ENCODE peak calls at places on chromosomes 6 and 20, in eight cellular contexts. One of them, this sample, is unnamed.
A peak's percentile ranks its signal among the peaks of the same experiment; 100 is the strongest.

GRCh38 chr6:39266375-39266774 is 37.1 kb upstream of the KCNK5 start:
- DNase-seq in cardiac muscle cell: no peak
- DNase-seq in heart right ventricle: no peak
- DNase-seq in brain microvascular endothelial cell: no peak
- DNase-seq in CD8-positive, alpha-beta T cell: no peak
- DNase-seq in CD4-positive, CD25-positive, alpha-beta regulatory T cell: no peak
- DNase-seq in psoas muscle: no peak
- DNase-seq in transverse colon: peak; percentile 44
- DNase-seq in this sample: no peak

GRCh38 chr6:162706236-162706635 is 21.3 kb downstream of the PRKN start:
- DNase-seq in brain microvascular endothelial cell: no peak
- DNase-seq in heart right ventricle: peak; percentile 87
- DNase-seq in CD4-positive, CD25-positive, alpha-beta regulatory T cell: no peak
- DNase-seq in cardiac muscle cell: peak; percentile 18
- DNase-seq in psoas muscle: peak; percentile 76
- DNase-seq in CD8-positive, alpha-beta T cell: no peak
- DNase-seq in transverse colon: peak; percentile 27
- DNase-seq in this sample: no peak

GRCh38 chr6:79872303-79872702 is 75.0 kb downstream of the ELOVL4 start:
- DNase-seq in heart right ventricle: no peak
- DNase-seq in psoas muscle: no peak
- DNase-seq in brain microvascular endothelial cell: no peak
- DNase-seq in transverse colon: no peak
- DNase-seq in CD4-positive, CD25-positive, alpha-beta regulatory T cell: no peak
- DNase-seq in CD8-positive, alpha-beta T cell: no peak
- DNase-seq in cardiac muscle cell: no peak
- DNase-seq in this sample: no peak

GRCh38 chr6:125844989-125845388 is 54.2 kb downstream of the NCOA7 start:
- DNase-seq in CD4-positive, CD25-positive, alpha-beta regulatory T cell: no peak
- DNase-seq in transverse colon: no peak
- DNase-seq in brain microvascular endothelial cell: no peak
- DNase-seq in cardiac muscle cell: no peak
- DNase-seq in heart right ventricle: peak; percentile 65
- DNase-seq in CD8-positive, alpha-beta T cell: no peak
- DNase-seq in psoas muscle: no peak
- DNase-seq in this sample: no peak

GRCh38 chr6:32432050-32432450 is 7.6 kb upstream of the HLA-DRA start:
- DNase-seq in psoas muscle: no peak
- DNase-seq in cardiac muscle cell: peak; percentile 20
- DNase-seq in CD8-positive, alpha-beta T cell: no peak
- DNase-seq in heart right ventricle: no peak
- DNase-seq in CD4-positive, CD25-positive, alpha-beta regulatory T cell: peak; percentile 46
- DNase-seq in brain microvascular endothelial cell: no peak
- DNase-seq in transverse colon: no peak
- DNase-seq in this sample: no peak

GRCh38 chr20:55693646-55694045 is 311.7 kb downstream of the CBLN4 start:
- DNase-seq in heart right ventricle: no peak
- DNase-seq in CD4-positive, CD25-positive, alpha-beta regulatory T cell: no peak
- DNase-seq in CD8-positive, alpha-beta T cell: no peak
- DNase-seq in transverse colon: no peak
- DNase-seq in cardiac muscle cell: no peak
- DNase-seq in psoas muscle: no peak
- DNase-seq in brain microvascular endothelial cell: no peak
- DNase-seq in this sample: no peak

GRCh38 chr20:40757087-40757486 is 68.1 kb upstream of the MAFB start:
- DNase-seq in brain microvascular endothelial cell: peak; percentile 4
- DNase-seq in CD4-positive, CD25-positive, alpha-beta regulatory T cell: no peak
- DNase-seq in cardiac muscle cell: no peak
- DNase-seq in psoas muscle: no peak
- DNase-seq in transverse colon: no peak
- DNase-seq in heart right ventricle: no peak
- DNase-seq in CD8-positive, alpha-beta T cell: no peak
- DNase-seq in this sample: no peak

GRCh38 chr20:57959018-57959417 is 249.2 kb upstream of the PMEPA1 start:
- DNase-seq in CD4-positive, CD25-positive, alpha-beta regulatory T cell: no peak
- DNase-seq in heart right ventricle: no peak
- DNase-seq in brain microvascular endothelial cell: no peak
- DNase-seq in psoas muscle: peak; percentile 40
- DNase-seq in transverse colon: no peak
- DNase-seq in cardiac muscle cell: no peak
- DNase-seq in CD8-positive, alpha-beta T cell: no peak
- DNase-seq in this sample: no peak

GRCh38 chr20:63164681-63165537 is 51.0 kb downstream of the YTHDF1 start:
- DNase-seq in heart right ventricle: no peak
- DNase-seq in brain microvascular endothelial cell: no peak
- DNase-seq in CD4-positive, CD25-positive, alpha-beta regulatory T cell: no peak
- DNase-seq in psoas muscle: peak; percentile 39
- DNase-seq in transverse colon: no peak
- DNase-seq in CD8-positive, alpha-beta T cell: no peak
- DNase-seq in cardiac muscle cell: no peak
- DNase-seq in this sample: no peak

GRCh38 chr20:62459488-62459887 is 16.3 kb downstream of the GATA5 start:
- DNase-seq in brain microvascular endothelial cell: no peak
- DNase-seq in cardiac muscle cell: no peak
- DNase-seq in heart right ventricle: no peak
- DNase-seq in psoas muscle: no peak
- DNase-seq in CD8-positive, alpha-beta T cell: no peak
- DNase-seq in transverse colon: no peak
- DNase-seq in CD4-positive, CD25-positive, alpha-beta regulatory T cell: no peak
- DNase-seq in this sample: no peak

GRCh38 chr20:43737925-43738324 is 11.1 kb upstream of the GTSF1L start:
- DNase-seq in CD4-positive, CD25-positive, alpha-beta regulatory T cell: no peak
- DNase-seq in transverse colon: no peak
- DNase-seq in cardiac muscle cell: no peak
- DNase-seq in heart right ventricle: no peak
- DNase-seq in psoas muscle: no peak
- DNase-seq in CD8-positive, alpha-beta T cell: no peak
- DNase-seq in brain microvascular endothelial cell: no peak
- DNase-seq in this sample: no peak

GRCh38 chr6:107843400-107843799 is 19.3 kb upstream of the SCML4 start:
- DNase-seq in brain microvascular endothelial cell: no peak
- DNase-seq in CD4-positive, CD25-positive, alpha-beta regulatory T cell: no peak
- DNase-seq in psoas muscle: no peak
- DNase-seq in CD8-positive, alpha-beta T cell: no peak
- DNase-seq in heart right ventricle: no peak
- DNase-seq in transverse colon: no peak
- DNase-seq in cardiac muscle cell: no peak
- DNase-seq in this sample: no peak

GRCh38 chr6:170028629-170029345 is 262.1 kb downstream of the DLL1 start:
- DNase-seq in CD8-positive, alpha-beta T cell: no peak
- DNase-seq in heart right ventricle: no peak
- DNase-seq in CD4-positive, CD25-positive, alpha-beta regulatory T cell: no peak
- DNase-seq in brain microvascular endothelial cell: no peak
- DNase-seq in transverse colon: no peak
- DNase-seq in psoas muscle: no peak
- DNase-seq in cardiac muscle cell: no peak
- DNase-seq in this sample: peak; percentile 60

GRCh38 chr20:49685809-49686208 is 27.9 kb downstream of the B4GALT5 start:
- DNase-seq in CD4-positive, CD25-positive, alpha-beta regulatory T cell: no peak
- DNase-seq in heart right ventricle: no peak
- DNase-seq in psoas muscle: no peak
- DNase-seq in transverse colon: no peak
- DNase-seq in cardiac muscle cell: no peak
- DNase-seq in brain microvascular endothelial cell: no peak
- DNase-seq in CD8-positive, alpha-beta T cell: no peak
- DNase-seq in this sample: no peak

GRCh38 chr6:112274774-112275173 is 20.4 kb upstream of the LAMA4 start:
- DNase-seq in brain microvascular endothelial cell: no peak
- DNase-seq in CD8-positive, alpha-beta T cell: no peak
- DNase-seq in CD4-positive, CD25-positive, alpha-beta regulatory T cell: no peak
- DNase-seq in transverse colon: no peak
- DNase-seq in cardiac muscle cell: no peak
- DNase-seq in psoas muscle: no peak
- DNase-seq in heart right ventricle: no peak
- DNase-seq in this sample: no peak

GRCh38 chr6:162952343-162952871 is 224.6 kb downstream of the PACRG start:
- DNase-seq in CD4-positive, CD25-positive, alpha-beta regulatory T cell: no peak
- DNase-seq in brain microvascular endothelial cell: no peak
- DNase-seq in heart right ventricle: no peak
- DNase-seq in cardiac muscle cell: no peak
- DNase-seq in transverse colon: no peak
- DNase-seq in CD8-positive, alpha-beta T cell: no peak
- DNase-seq in psoas muscle: no peak
- DNase-seq in this sample: no peak

GRCh38 chr6:36216559-36216958 is 20.0 kb downstream of the BRPF3 start:
- DNase-seq in heart right ventricle: no peak
- DNase-seq in cardiac muscle cell: no peak
- DNase-seq in brain microvascular endothelial cell: peak; percentile 45
- DNase-seq in psoas muscle: no peak
- DNase-seq in CD8-positive, alpha-beta T cell: no peak
- DNase-seq in CD4-positive, CD25-positive, alpha-beta regulatory T cell: no peak
- DNase-seq in transverse colon: peak; percentile 56
- DNase-seq in this sample: no peak

GRCh38 chr20:48523191-48523757 is 304.5 kb downstream of the PREX1 start:
- DNase-seq in CD8-positive, alpha-beta T cell: no peak
- DNase-seq in transverse colon: no peak
- DNase-seq in heart right ventricle: peak; percentile 35
- DNase-seq in CD4-positive, CD25-positive, alpha-beta regulatory T cell: no peak
- DNase-seq in cardiac muscle cell: peak; percentile 95
- DNase-seq in brain microvascular endothelial cell: peak; percentile 57
- DNase-seq in psoas muscle: no peak
- DNase-seq in this sample: no peak

DNA sequence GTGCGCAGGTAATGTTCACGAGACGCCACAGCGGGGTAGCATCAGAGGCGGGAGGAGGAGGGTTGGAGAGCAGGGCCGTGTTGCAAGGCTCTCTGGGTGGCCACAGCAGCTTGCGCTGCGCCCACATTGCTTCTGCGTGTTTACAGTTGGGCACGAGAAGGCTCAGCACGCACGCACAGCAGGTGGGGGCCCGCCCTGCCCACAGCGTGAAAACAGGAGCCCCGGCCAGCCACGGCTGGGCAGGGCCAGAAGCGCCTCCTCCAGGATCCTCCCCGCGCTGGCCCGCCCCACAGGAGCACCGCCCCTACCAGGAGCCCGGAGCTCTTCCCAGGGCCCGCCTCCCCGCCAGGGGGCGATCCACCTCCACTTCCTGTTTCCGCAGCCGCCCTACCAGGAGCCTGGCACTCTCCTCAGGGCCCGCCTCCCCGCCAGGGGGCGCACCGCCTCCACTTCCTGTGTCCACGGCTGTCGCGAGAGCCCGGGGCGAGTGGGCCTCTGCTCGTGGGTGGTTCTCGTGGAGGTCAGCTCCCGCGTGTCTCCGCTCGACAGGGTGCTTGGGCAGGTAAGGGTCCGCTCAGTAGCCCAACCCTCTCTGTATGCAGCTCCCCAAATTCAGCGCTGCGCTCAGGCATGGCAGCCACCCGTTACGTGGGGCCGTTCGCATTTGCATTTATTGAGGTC is at the start of gene FAM50B:
- DNase-seq in transverse colon: peak; percentile 94
- DNase-seq in psoas muscle: peak; percentile 97
- DNase-seq in brain microvascular endothelial cell: peak; percentile 80
- DNase-seq in CD8-positive, alpha-beta T cell: peak; percentile 90
- DNase-seq in cardiac muscle cell: peak; percentile 65
- DNase-seq in heart right ventricle: peak; percentile 92
- DNase-seq in CD4-positive, CD25-positive, alpha-beta regulatory T cell: peak; percentile 93
- DNase-seq in this sample: peak; percentile 96
- H3K27ac ChIP-seq in transverse colon: peak within 1 kb of the TSS; percentile 71
- H3K27ac ChIP-seq in psoas muscle: peak within 1 kb of the TSS; percentile 82
- H3K27ac ChIP-seq in brain microvascular endothelial cell: peak within 1 kb of the TSS; percentile 31
- H3K27ac ChIP-seq in CD8-positive, alpha-beta T cell: peak within 1 kb of the TSS; percentile 56
- H3K27ac ChIP-seq in cardiac muscle cell: no peak within 1 kb of the TSS
- H3K27ac ChIP-seq in heart right ventricle: peak within 1 kb of the TSS; percentile 75
- H3K27ac ChIP-seq in CD4-positive, CD25-positive, alpha-beta regulatory T cell: peak within 1 kb of the TSS; percentile 68
- H3K27ac ChIP-seq in this sample: peak within 1 kb of the TSS; percentile 61

GRCh38 chr6:133743621-133744020 is 145.3 kb upstream of the TCF21 start:
- DNase-seq in CD4-positive, CD25-positive, alpha-beta regulatory T cell: no peak
- DNase-seq in psoas muscle: no peak
- DNase-seq in brain microvascular endothelial cell: no peak
- DNase-seq in CD8-positive, alpha-beta T cell: no peak
- DNase-seq in transverse colon: no peak
- DNase-seq in cardiac muscle cell: no peak
- DNase-seq in heart right ventricle: no peak
- DNase-seq in this sample: no peak

GRCh38 chr6:133746417-133746770 is 142.5 kb upstream of the TCF21 start:
- DNase-seq in heart right ventricle: no peak
- DNase-seq in CD4-positive, CD25-positive, alpha-beta regulatory T cell: no peak
- DNase-seq in psoas muscle: no peak
- DNase-seq in cardiac muscle cell: no peak
- DNase-seq in brain microvascular endothelial cell: no peak
- DNase-seq in CD8-positive, alpha-beta T cell: no peak
- DNase-seq in transverse colon: no peak
- DNase-seq in this sample: no peak

GRCh38 chr6:133752129-133752528 is 136.8 kb upstream of the TCF21 start:
- DNase-seq in psoas muscle: no peak
- DNase-seq in CD8-positive, alpha-beta T cell: no peak
- DNase-seq in CD4-positive, CD25-positive, alpha-beta regulatory T cell: no peak
- DNase-seq in heart right ventricle: no peak
- DNase-seq in cardiac muscle cell: no peak
- DNase-seq in transverse colon: no peak
- DNase-seq in brain microvascular endothelial cell: no peak
- DNase-seq in this sample: no peak

GRCh38 chr6:133749427-133749826 is 139.5 kb upstream of the TCF21 start:
- DNase-seq in cardiac muscle cell: no peak
- DNase-seq in CD8-positive, alpha-beta T cell: no peak
- DNase-seq in CD4-positive, CD25-positive, alpha-beta regulatory T cell: no peak
- DNase-seq in transverse colon: no peak
- DNase-seq in psoas muscle: no peak
- DNase-seq in brain microvascular endothelial cell: no peak
- DNase-seq in heart right ventricle: no peak
- DNase-seq in this sample: no peak

DNA sequence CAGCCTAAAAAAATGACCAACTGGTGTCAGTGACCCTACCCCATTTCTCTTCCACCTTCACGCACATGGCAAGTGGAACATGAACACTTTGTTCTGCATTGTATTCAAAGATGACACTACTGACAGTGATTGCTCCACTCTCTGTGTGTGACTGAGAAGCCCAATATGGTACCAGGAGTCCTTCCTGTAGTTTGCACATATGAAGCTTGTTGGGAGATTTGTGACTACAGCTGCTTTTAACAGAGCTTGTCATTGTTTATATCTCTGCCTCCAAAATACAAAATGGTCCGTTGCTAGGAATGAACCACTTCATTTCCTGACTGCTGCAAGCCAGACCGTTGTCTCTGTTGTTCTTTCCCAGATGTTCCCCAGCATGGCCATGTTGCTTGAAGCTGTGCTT is 140.3 kb upstream of the TCF21 start:
- DNase-seq in transverse colon: no peak
- DNase-seq in psoas muscle: no peak
- DNase-seq in cardiac muscle cell: no peak
- DNase-seq in heart right ventricle: no peak
- DNase-seq in brain microvascular endothelial cell: no peak
- DNase-seq in CD8-positive, alpha-beta T cell: no peak
- DNase-seq in CD4-positive, CD25-positive, alpha-beta regulatory T cell: no peak
- DNase-seq in this sample: no peak
- H3K27ac ChIP-seq in transverse colon: no peak overlapping the region
- H3K27ac ChIP-seq in psoas muscle: no peak overlapping the region
- H3K27ac ChIP-seq in cardiac muscle cell: no peak overlapping the region
- H3K27ac ChIP-seq in heart right ventricle: no peak overlapping the region
- H3K27ac ChIP-seq in brain microvascular endothelial cell: no peak overlapping the region
- H3K27ac ChIP-seq in CD8-positive, alpha-beta T cell: no peak overlapping the region
- H3K27ac ChIP-seq in CD4-positive, CD25-positive, alpha-beta regulatory T cell: no peak overlapping the region
- H3K27ac ChIP-seq in this sample: peak overlapping the region; percentile 76

GRCh38 chr20:22428051-22428450 is 156.3 kb downstream of the FOXA2 start:
- DNase-seq in CD4-positive, CD25-positive, alpha-beta regulatory T cell: no peak
- DNase-seq in CD8-positive, alpha-beta T cell: no peak
- DNase-seq in transverse colon: no peak
- DNase-seq in cardiac muscle cell: no peak
- DNase-seq in brain microvascular endothelial cell: no peak
- DNase-seq in psoas muscle: no peak
- DNase-seq in heart right ventricle: no peak
- DNase-seq in this sample: no peak
- H3K27ac ChIP-seq in CD4-positive, CD25-positive, alpha-beta regulatory T cell: no peak overlapping the region
- H3K27ac ChIP-seq in CD8-positive, alpha-beta T cell: no peak overlapping the region
- H3K27ac ChIP-seq in transverse colon: no peak overlapping the region
- H3K27ac ChIP-seq in cardiac muscle cell: no peak overlapping the region
- H3K27ac ChIP-seq in brain microvascular endothelial cell: no peak overlapping the region
- H3K27ac ChIP-seq in psoas muscle: no peak overlapping the region
- H3K27ac ChIP-seq in heart right ventricle: no peak overlapping the region
- H3K27ac ChIP-seq in this sample: no peak overlapping the region

GRCh38 chr6:21478411-21478810 is 115.1 kb upstream of the SOX4 start:
- DNase-seq in brain microvascular endothelial cell: no peak
- DNase-seq in transverse colon: no peak
- DNase-seq in heart right ventricle: no peak
- DNase-seq in CD4-positive, CD25-positive, alpha-beta regulatory T cell: no peak
- DNase-seq in CD8-positive, alpha-beta T cell: no peak
- DNase-seq in cardiac muscle cell: no peak
- DNase-seq in psoas muscle: no peak
- DNase-seq in this sample: no peak
- H3K27ac ChIP-seq in brain microvascular endothelial cell: no peak overlapping the region
- H3K27ac ChIP-seq in transverse colon: no peak overlapping the region
- H3K27ac ChIP-seq in heart right ventricle: no peak overlapping the region
- H3K27ac ChIP-seq in CD4-positive, CD25-positive, alpha-beta regulatory T cell: no peak overlapping the region
- H3K27ac ChIP-seq in CD8-positive, alpha-beta T cell: no peak overlapping the region
- H3K27ac ChIP-seq in cardiac muscle cell: no peak overlapping the region
- H3K27ac ChIP-seq in psoas muscle: no peak overlapping the region
- H3K27ac ChIP-seq in this sample: no peak overlapping the region

This sample was measured in upper lobe of right lung.